ENCODE peak calls at places on chromosome 18, in six cellular contexts. O is lung; K is astrocyte of the spinal cord; C is HCT116; Y is cardiac fibroblast; T is CD8-positive, alpha-beta T cell. B is an unnamed sample.

GRCh38 chr18:74411475-74411874 is 45.6 kb downstream of the DIPK1C start:
- DNase-seq in K (no peak), T (no peak), Y (no peak), C (no peak), O (no peak), B (no peak)

GRCh38 chr18:27656167-27656778 is 471.2 kb upstream of the CHST9 start:
- DNase-seq in O (no peak), T (no peak), Y (peak; percentile 44), K (peak; percentile 66), C (no peak), B (peak; percentile 22)

GRCh38 chr18:26448714-26449159 is 99.6 kb downstream of the KCTD1 start:
- DNase-seq in T (no peak), K (no peak), C (no peak), Y (no peak), O (no peak), B (no peak)

GRCh38 chr18:26536032-26536431 is 12.3 kb downstream of the KCTD1 start:
- DNase-seq in K (no peak), T (no peak), O (no peak), C (no peak), Y (peak; percentile 44), B (no peak)

GRCh38 chr18:76126327-76126726 is 368.7 kb downstream of the ZNF516 start:
- DNase-seq in T (no peak), Y (no peak), O (no peak), K (no peak), C (no peak), B (no peak)

GRCh38 chr18:23357992-23358594 is 95.0 kb upstream of the RIOK3 start:
- DNase-seq in K (peak; percentile 26), C (no peak), Y (no peak), T (no peak), O (peak; percentile 45), B (no peak)

GRCh38 chr18:45728341-45729010 is 4.5 kb downstream of the SLC14A1 start:
- DNase-seq in T (no peak), K (no peak), C (no peak), O (no peak), Y (peak; percentile 24), B (no peak)

GRCh38 chr18:40407913-40408312 is 1547.1 kb upstream of the PIK3C3 start:
- DNase-seq in K (peak; percentile 41), Y (no peak), T (no peak), O (no peak), C (no peak), B (peak; percentile 23)

GRCh38 chr18:13612111-13612997 is 114.0 kb downstream of the FAM210A start:
- DNase-seq in O (no peak), C (no peak), T (peak; percentile 68), Y (no peak), K (no peak), B (no peak)

GRCh38 chr18:35117951-35118411 is 76.8 kb downstream of the MAPRE2 start:
- DNase-seq in K (peak; percentile 54), Y (peak; percentile 67), C (no peak), O (no peak), T (no peak), B (peak; percentile 18)

GRCh38 chr18:49227456-49227855 is 233.0 kb downstream of the DYM start:
- DNase-seq in C (no peak), O (no peak), Y (no peak), T (no peak), K (no peak), B (no peak)

GRCh38 chr18:26457195-26457594 is 91.2 kb downstream of the KCTD1 start:
- DNase-seq in Y (no peak), T (no peak), K (no peak), C (no peak), O (no peak), B (no peak)

GRCh38 chr18:64806232-64806631 is 657.3 kb upstream of the LINC00305 start:
- DNase-seq in Y (no peak), O (no peak), K (no peak), T (no peak), C (no peak), B (no peak)

GRCh38 chr18:69444221-69444620 is 43.5 kb downstream of the DOK6 start:
- DNase-seq in K (peak; percentile 1), Y (no peak), C (no peak), T (no peak), O (no peak), B (peak; percentile 26)

GRCh38 chr18:10949655-10950054 is 199.7 kb downstream of the PIEZO2 start:
- DNase-seq in C (no peak), Y (no peak), K (no peak), T (no peak), O (no peak), B (no peak)

GRCh38 chr18:56245856-56246575 is 392.4 kb downstream of the TXNL1 start:
- DNase-seq in T (no peak), Y (peak; percentile 46), K (peak; percentile 57), C (no peak), O (no peak), B (peak; percentile 20)

GRCh38 chr18:28067346-28067745 is 109.6 kb downstream of the CDH2 start:
- DNase-seq in K (no peak), T (no peak), C (no peak), Y (no peak), O (no peak), B (no peak)

GRCh38 chr18:55136864-55137263 is 177.6 kb upstream of the CCDC68 start:
- DNase-seq in T (no peak), O (no peak), Y (peak; percentile 67), C (no peak), K (peak; percentile 66), B (no peak)

GRCh38 chr18:52888014-52888413 is 548.0 kb downstream of the DCC start:
- DNase-seq in K (no peak), C (no peak), T (no peak), O (no peak), Y (no peak), B (no peak)

GRCh38 chr18:5527603-5528002 is 16.2 kb downstream of the EPB41L3 start:
- DNase-seq in K (peak; percentile 89), O (no peak), Y (peak; percentile 82), T (no peak), C (no peak), B (peak; percentile 82)

GRCh38 chr18:45337477-45337876 is 277.8 kb upstream of the SLC14A2 start:
- DNase-seq in C (no peak), K (no peak), O (no peak), T (no peak), Y (no peak), B (no peak)

GRCh38 chr18:45670281-45670962 is 53.6 kb upstream of the SLC14A1 start:
- DNase-seq in O (no peak), Y (peak; percentile 66), K (no peak), T (peak; percentile 6), C (no peak), B (no peak)

GRCh38 chr18:23226930-23227728 is 91.8 kb downstream of the CABLES1 start:
- DNase-seq in K (peak; percentile 90), Y (peak; percentile 93), O (peak; percentile 52), T (no peak), C (no peak), B (peak; percentile 72)

GRCh38 chr18:48475635-48476549 is 62.9 kb upstream of the CTIF start:
- DNase-seq in Y (peak; percentile 89), C (peak; percentile 67), K (peak; percentile 84), O (peak; percentile 50), T (no peak), B (peak; percentile 77)

GRCh38 chr18:34493566-34494358 is 216.3 kb upstream of the DTNA start:
- DNase-seq in O (no peak), K (peak; percentile 15), T (no peak), Y (no peak), C (no peak), B (no peak)

GRCh38 chr18:41326311-41326710 is 628.7 kb upstream of the PIK3C3 start:
- DNase-seq in Y (peak; percentile 55), T (no peak), C (no peak), O (no peak), K (peak; percentile 93), B (peak; percentile 97)

GRCh38 chr18:68839701-68840100 is 41.8 kb downstream of the CCDC102B start:
- DNase-seq in Y (peak; percentile 46), O (no peak), T (no peak), K (no peak), C (no peak), B (no peak)

GRCh38 chr18:36297419-36298112 is at the start of gene FHOD3:
- DNase-seq in Y (peak; percentile 55), C (no peak), O (peak; percentile 39), T (no peak), K (peak; percentile 70), B (no peak)

GRCh38 chr18:73136134-73136533 is 268.3 kb upstream of the NETO1 start:
- DNase-seq in C (no peak), K (peak; percentile 31), O (no peak), T (no peak), Y (peak; percentile 21), B (no peak)

GRCh38 chr18:58661423-58661822 is 9.8 kb upstream of the MALT1 start:
- DNase-seq in T (no peak), C (no peak), Y (no peak), O (no peak), K (peak; percentile 17), B (no peak)
- TF ChIP-seq CTCF in T (no peak), C (no peak), Y (peak; percentile 20), O (no peak), K (peak; percentile 45), B (peak; percentile 50)

GRCh38 chr18:7626175-7626921 is 59.2 kb downstream of the PTPRM start:
- DNase-seq in C (no peak), T (no peak), K (no peak), Y (no peak), O (no peak), B (no peak)
- H3K4me3 ChIP-seq in C (no peak overlapping the region), T (no peak overlapping the region), K (no peak overlapping the region), Y (no peak overlapping the region), O (no peak overlapping the region), B (no peak overlapping the region)

GRCh38 chr18:3384664-3385189 is 65.2 kb upstream of the TGIF1 start:
- DNase-seq in O (no peak), Y (no peak), C (no peak), K (no peak), T (no peak), B (no peak)

GRCh38 chr18:3379685-3380084 is 70.3 kb upstream of the TGIF1 start:
- DNase-seq in Y (no peak), T (no peak), C (no peak), O (no peak), K (no peak), B (no peak)

GRCh38 chr18:3383381-3383915 is 66.5 kb upstream of the TGIF1 start:
- DNase-seq in K (no peak), Y (peak; percentile 9), C (no peak), T (no peak), O (no peak), B (no peak)

DNA sequence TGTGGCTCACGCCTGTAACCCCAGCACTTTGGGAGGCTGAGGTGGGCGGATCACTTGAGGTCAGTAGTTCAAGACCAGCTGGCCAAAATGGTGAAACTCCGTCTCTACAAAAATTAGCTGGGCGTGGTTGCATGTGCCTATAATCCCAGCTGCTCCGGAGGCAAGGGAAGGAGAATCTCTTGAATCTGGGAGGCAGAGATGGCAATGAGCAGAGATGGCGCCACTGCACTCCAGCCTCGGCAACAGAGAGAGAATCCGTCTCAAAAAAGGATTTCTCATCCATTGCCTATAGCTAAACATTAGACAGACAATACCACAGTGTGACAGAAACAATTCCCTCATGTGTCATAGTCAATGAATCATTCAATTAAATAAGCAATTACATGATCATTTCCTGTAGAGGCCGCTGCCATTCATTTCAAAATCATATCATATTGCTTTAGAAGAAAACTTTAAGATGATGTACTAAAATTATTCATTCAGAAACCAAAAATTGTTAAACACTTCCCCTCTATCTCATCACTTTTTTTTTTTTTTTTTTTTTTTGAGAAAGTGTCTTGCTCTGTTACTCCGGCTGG is 69.5 kb upstream of the TGIF1 start:
- DNase-seq in T (no peak), O (no peak), C (peak; percentile 24), Y (peak; percentile 86), K (no peak), B (no peak)
- TF ChIP-seq CTCF in T (peak; percentile 21), O (no peak), C (no peak), Y (peak; percentile 28), K (no peak), B (peak; percentile 8)

GRCh38 chr18:79095216-79095615 is 26.0 kb downstream of the ATP9B start:
- DNase-seq in Y (no peak), O (no peak), T (no peak), K (no peak), C (no peak), B (no peak)
- H3K4me3 ChIP-seq in Y (no peak overlapping the region), O (no peak overlapping the region), T (no peak overlapping the region), K (no peak overlapping the region), C (no peak overlapping the region), B (no peak overlapping the region)